ENCODE peak calls at places on chromosomes 2 and 18, in eight cellular contexts. F, N, E, H, D, V, X and Y are unnamed samples.

GRCh38 chr2:30178618-30179404 is 32.0 kb downstream of the YPEL5 start:
- DNase-seq in F (no peak), N (no peak), E (no peak), H (no peak), D (peak; percentile 26), V (peak; percentile 32), X (no peak), Y (no peak)

GRCh38 chr18:6509417-6510198 is 94.9 kb upstream of the L3MBTL4 start:
- DNase-seq in F (no peak), N (no peak), E (no peak), H (no peak), D (no peak), V (no peak), X (no peak), Y (peak; percentile 48)

GRCh38 chr2:133599211-133599610 is 30.9 kb upstream of the NCKAP5 start:
- DNase-seq in F (no peak), N (no peak), E (no peak), H (no peak), D (no peak), V (no peak), X (no peak), Y (no peak)

GRCh38 chr2:120388222-120389035 is 42.5 kb downstream of the INHBB start:
- DNase-seq in F (no peak), N (no peak), E (no peak), H (peak; percentile 35), D (peak; percentile 9), V (no peak), X (no peak), Y (no peak)

GRCh38 chr2:2061091-2061696 is 269.9 kb downstream of the MYT1L start:
- DNase-seq in F (no peak), N (no peak), E (no peak), H (no peak), D (no peak), V (no peak), X (no peak), Y (no peak)

GRCh38 chr2:37871453-37872191 is 53.5 kb upstream of the RMDN2 start:
- DNase-seq in F (no peak), N (no peak), E (no peak), H (no peak), D (no peak), V (no peak), X (no peak), Y (no peak)

GRCh38 chr2:111897924-111898702 is at the start of gene MERTK:
- DNase-seq in F (peak; percentile 75), N (peak; percentile 82), E (peak; percentile 84), H (peak; percentile 84), D (peak; percentile 89), V (peak; percentile 91), X (no peak), Y (no peak)

GRCh38 chr18:62643181-62643580 is 72.2 kb upstream of the PHLPP1 start:
- DNase-seq in F (no peak), N (no peak), E (no peak), H (no peak), D (no peak), V (no peak), X (no peak), Y (no peak)

GRCh38 chr2:12932192-12932591 is 215.5 kb downstream of the TRIB2 start:
- DNase-seq in F (no peak), N (no peak), E (no peak), H (no peak), D (no peak), V (no peak), X (no peak), Y (no peak)

GRCh38 chr2:126858013-126858412 is 40.7 kb upstream of the TEX51 start:
- DNase-seq in F (no peak), N (no peak), E (no peak), H (no peak), D (no peak), V (no peak), X (no peak), Y (no peak)

GRCh38 chr2:107285621-107286303 is 399.8 kb upstream of the ST6GAL2 start:
- DNase-seq in F (no peak), N (no peak), E (no peak), H (no peak), D (no peak), V (no peak), X (no peak), Y (no peak)

GRCh38 chr2:172438741-172439508 is 11.5 kb downstream of the ITGA6 start:
- DNase-seq in F (peak; percentile 79), N (peak; percentile 50), E (no peak), H (peak; percentile 71), D (peak; percentile 65), V (peak; percentile 32), X (no peak), Y (no peak)

GRCh38 chr18:58148954-58149471 is 105.0 kb downstream of the NEDD4L start:
- DNase-seq in F (peak; percentile 67), N (no peak), E (no peak), H (no peak), D (peak; percentile 75), V (no peak), X (peak; percentile 24), Y (peak; percentile 48)

GRCh38 chr2:236968101-236968886 is 117.4 kb upstream of the COPS8 start:
- DNase-seq in F (peak; percentile 73), N (no peak), E (no peak), H (peak; percentile 67), D (peak; percentile 22), V (no peak), X (peak; percentile 9), Y (no peak)

GRCh38 chr2:42958036-42958370 is 165.6 kb upstream of the HAAO start:
- DNase-seq in F (no peak), N (no peak), E (no peak), H (no peak), D (no peak), V (no peak), X (no peak), Y (no peak)
- H3K4me1 ChIP-seq in F (peaks cover 15% of the 10 kb centered on the region), N (no peaks in the 10 kb centered on the region), E (no peaks in the 10 kb centered on the region), H (peaks cover 10% of the 10 kb centered on the region), D (peaks cover 55% of the 10 kb centered on the region), V (peaks cover 31% of the 10 kb centered on the region), X (peaks cover 10% of the 10 kb centered on the region), Y (no peaks in the 10 kb centered on the region)

GRCh38 chr2:10031886-10032745 is 11.2 kb upstream of the KLF11 start:
- DNase-seq in F (no peak), N (no peak), E (no peak), H (no peak), D (no peak), V (no peak), X (no peak), Y (no peak)

GRCh38 chr2:10035053-10035422 is 8.3 kb upstream of the KLF11 start:
- DNase-seq in F (no peak), N (no peak), E (no peak), H (no peak), D (no peak), V (no peak), X (no peak), Y (no peak)

GRCh38 chr2:10032746-10033105 is 10.6 kb upstream of the KLF11 start:
- DNase-seq in F (no peak), N (no peak), E (no peak), H (no peak), D (no peak), V (no peak), X (no peak), Y (no peak)

GRCh38 chr2:10034333-10035052 is 8.9 kb upstream of the KLF11 start:
- DNase-seq in F (no peak), N (no peak), E (no peak), H (no peak), D (no peak), V (no peak), X (no peak), Y (no peak)

DNA sequence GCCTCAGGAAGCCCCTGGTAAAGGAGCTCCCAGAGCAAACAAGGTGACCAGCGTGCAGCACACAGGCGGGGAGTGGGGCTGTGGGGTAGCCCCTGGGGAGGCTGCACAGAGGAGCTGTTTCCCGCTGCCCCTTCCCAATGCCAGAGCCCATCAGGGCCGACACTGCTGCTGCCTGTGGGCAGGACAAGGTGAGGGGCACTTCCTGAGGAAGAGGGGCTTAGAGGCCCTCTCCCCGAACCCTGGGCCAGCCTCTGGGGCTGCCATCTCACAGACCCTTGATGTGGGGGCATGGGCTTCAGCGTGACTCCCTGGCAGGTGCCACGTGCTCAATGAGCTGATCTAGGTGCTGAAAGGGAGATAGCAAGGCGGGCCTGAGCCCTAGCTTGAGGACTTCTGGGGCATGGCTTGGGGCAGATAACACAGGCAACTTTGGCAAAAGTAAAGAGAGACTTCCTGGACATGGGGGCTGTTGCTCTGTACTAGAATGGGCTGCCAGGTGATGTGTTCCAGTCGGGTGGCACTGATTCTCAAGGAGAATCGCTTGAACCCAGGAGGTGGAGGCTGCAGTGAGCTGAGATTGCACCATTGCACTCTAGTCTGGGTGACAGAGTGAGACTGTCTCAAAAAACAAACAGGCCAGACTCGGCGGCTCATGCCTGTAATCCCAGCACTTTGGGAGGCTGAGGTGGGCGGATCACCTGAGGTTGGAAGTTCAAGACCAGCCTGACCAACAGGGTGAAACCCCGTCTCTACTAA is 9.9 kb upstream of the KLF11 start:
- DNase-seq in F (no peak), N (no peak), E (no peak), H (no peak), D (no peak), V (no peak), X (no peak), Y (no peak)
- H3K4me1 ChIP-seq in F (no peaks in the 10 kb centered on the region), N (peaks cover 16% of the 10 kb centered on the region), E (peaks cover 9% of the 10 kb centered on the region), H (no peaks in the 10 kb centered on the region), D (peaks cover 49% of the 10 kb centered on the region), V (peaks cover 61% of the 10 kb centered on the region), X (peaks cover 11% of the 10 kb centered on the region), Y (no peaks in the 10 kb centered on the region)

DNA sequence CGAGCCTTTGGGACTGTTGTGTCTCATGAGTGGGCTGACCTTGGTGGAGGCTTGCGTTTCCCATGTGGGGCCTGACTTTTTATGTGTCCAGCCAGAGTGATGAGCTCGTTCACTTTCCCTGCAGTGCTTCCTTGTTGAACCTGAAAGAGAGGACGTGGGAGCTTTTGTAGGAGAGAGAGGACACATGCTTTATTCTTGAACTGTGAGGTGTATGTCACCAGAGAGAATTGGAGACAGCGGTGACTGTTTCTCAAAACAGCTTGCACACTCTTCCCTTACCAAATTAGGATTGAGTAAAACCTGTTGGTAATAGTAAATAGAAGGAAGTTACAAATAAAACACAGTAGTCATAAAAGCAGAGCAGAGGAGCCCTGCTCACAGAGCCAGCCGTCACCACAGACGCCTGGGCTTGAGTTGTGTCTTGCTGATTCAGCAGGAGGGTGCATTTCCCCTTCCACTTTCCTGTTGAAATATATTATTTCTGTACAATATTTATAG is 60.7 kb downstream of the INPP4A start:
- DNase-seq in F (peak; percentile 21), N (no peak), E (peak; percentile 77), H (no peak), D (peak; percentile 42), V (no peak), X (no peak), Y (no peak)
- H3K4me1 ChIP-seq in F (peaks cover 17% of the 10 kb centered on the region), N (peaks cover 6% of the 10 kb centered on the region), E (peaks cover 74% of the 10 kb centered on the region), H (no peaks in the 10 kb centered on the region), D (peaks cover 54% of the 10 kb centered on the region), V (peaks cover 14% of the 10 kb centered on the region), X (peaks cover 35% of the 10 kb centered on the region), Y (peaks cover 5% of the 10 kb centered on the region)

DNA sequence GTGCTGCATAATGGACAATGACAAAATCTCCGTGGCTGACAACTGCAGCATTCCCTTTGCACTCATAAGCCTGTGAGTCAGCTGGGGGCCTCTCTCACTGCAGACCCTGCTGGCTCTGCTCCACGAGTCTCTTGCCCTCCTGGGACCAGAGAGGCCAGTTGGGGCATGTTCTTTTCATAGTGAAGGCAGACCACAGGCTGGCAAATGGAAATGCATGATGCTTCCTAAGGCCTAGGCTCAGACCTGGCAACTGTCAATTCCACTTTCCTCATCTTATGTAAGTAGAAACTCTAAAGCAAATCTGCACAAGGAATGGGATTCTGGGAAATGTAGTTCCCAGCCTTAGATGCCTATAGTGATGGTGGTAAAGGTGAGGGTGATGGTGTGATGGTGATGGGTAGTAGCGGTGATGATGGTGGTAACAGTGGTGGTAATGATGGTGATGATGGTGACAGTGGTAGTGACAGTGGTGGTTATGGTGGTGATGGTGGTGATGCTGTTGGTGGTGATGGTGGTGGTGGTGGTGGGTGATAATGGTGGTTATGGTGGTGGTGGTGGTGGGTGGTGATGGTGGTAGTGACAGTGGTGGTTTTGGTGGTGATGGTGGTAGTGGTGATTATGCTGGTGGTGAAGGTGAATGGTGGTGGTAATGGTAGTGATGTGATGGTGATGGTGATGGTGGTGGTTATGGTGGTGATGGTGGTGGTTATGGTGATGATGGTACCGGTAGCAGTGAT is 185.8 kb upstream of the ARL4C start:
- DNase-seq in F (no peak), N (no peak), E (no peak), H (no peak), D (no peak), V (no peak), X (no peak), Y (no peak)
- H3K4me1 ChIP-seq in F (no peaks in the 10 kb centered on the region), N (peaks cover 70% of the 10 kb centered on the region), E (no peaks in the 10 kb centered on the region), H (no peaks in the 10 kb centered on the region), D (peaks cover under 1% of the 10 kb centered on the region), V (no peaks in the 10 kb centered on the region), X (no peaks in the 10 kb centered on the region), Y (no peaks in the 10 kb centered on the region)